ENCODE peak calls at places on chromosome 19, in eight cellular contexts. L is NCI-H2081; U is stimulated activated naive CD4-positive, alpha-beta T cell; B is activated CD4-positive, alpha-beta memory T cell treated with anti-CD3 and anti-CD28 coated beads for 36 hours; M is caudate nucleus; R is epithelial cell of esophagus; Y is iPS-NIHi11; A is right cardiac atrium. O is an unnamed sample.

GRCh38 chr19:58398545-58398944 is 3.1 kb downstream of the RNF225 start:
- DNase-seq in R (no peak), Y (no peak), B (no peak), U (no peak), L (no peak), M (no peak), A (no peak), O (no peak)

GRCh38 chr19:4343845-4344713 is 717 bp downstream of the MPND start:
- DNase-seq in L (no peak), B (peak), R (no peak), U (no peak), A (peak), M (no peak), Y (no peak), O (no peak)

GRCh38 chr19:2923510-2923909 is 21.3 kb downstream of the ZNF77 start:
- DNase-seq in R (peak), B (no peak), Y (no peak), M (no peak), L (peak), U (no peak), A (no peak), O (no peak)

GRCh38 chr19:4051175-4052101 is 15.3 kb downstream of the ZBTB7A start:
- DNase-seq in U (no peak), R (peak), M (no peak), A (no peak), Y (no peak), L (no peak), B (peak), O (no peak)

GRCh38 chr19:30421571-30421970 is 49.4 kb downstream of the ZNF536 start:
- DNase-seq in U (no peak), L (no peak), A (no peak), R (no peak), Y (no peak), B (no peak), M (no peak), O (no peak)

GRCh38 chr19:13002389-13002898 is 7.2 kb downstream of the NFIX start:
- DNase-seq in A (peak), R (no peak), Y (no peak), L (no peak), M (peak), U (no peak), B (no peak), O (no peak)

GRCh38 chr19:38648789-38649304 is 1.4 kb downstream of the ACTN4 start:
- DNase-seq in Y (no peak), B (no peak), R (no peak), A (peak), U (no peak), M (no peak), L (no peak), O (no peak)

GRCh38 chr19:12783226-12783848 is 7.9 kb upstream of the JUNB start:
- DNase-seq in M (no peak), R (no peak), B (peak), U (no peak), Y (no peak), A (no peak), L (no peak), O (no peak)

GRCh38 chr19:30070970-30071632 is 129.1 kb downstream of the URI1 start:
- DNase-seq in Y (no peak), U (no peak), B (no peak), A (peak), L (no peak), M (no peak), R (no peak), O (no peak)